ENCODE peak calls at places on chromosomes 3 and 15, in five cellular contexts. One of them, this sample, is unnamed. For H3K4me1, the result is how much of the 10 kb centered on the place peaks cover.

GRCh38 chr3:12486916-12487315 is 2.6 kb downstream of the TSEN2 start:
- DNase-seq in mammary epithelial cell: no peak
- DNase-seq in OCI-LY7: no peak
- DNase-seq in effector memory CD4-positive, alpha-beta T cell: no peak
- DNase-seq in SK-N-SH: no peak
- DNase-seq in this sample: no peak

GRCh38 chr3:18423401-18424212 is 1.5 kb downstream of the SATB1 start:
- DNase-seq in effector memory CD4-positive, alpha-beta T cell: no peak
- DNase-seq in OCI-LY7: peak
- DNase-seq in mammary epithelial cell: peak
- DNase-seq in SK-N-SH: peak
- DNase-seq in this sample: peak

GRCh38 chr3:152797751-152798432 is 37.0 kb upstream of the P2RY1 start:
- DNase-seq in effector memory CD4-positive, alpha-beta T cell: no peak
- DNase-seq in SK-N-SH: no peak
- DNase-seq in OCI-LY7: no peak
- DNase-seq in mammary epithelial cell: no peak
- DNase-seq in this sample: no peak

GRCh38 chr3:132083583-132084372 is 49.0 kb upstream of the CPNE4 start:
- DNase-seq in SK-N-SH: no peak
- DNase-seq in OCI-LY7: no peak
- DNase-seq in effector memory CD4-positive, alpha-beta T cell: no peak
- DNase-seq in mammary epithelial cell: peak
- DNase-seq in this sample: no peak

GRCh38 chr3:195847061-195847950 is 35.6 kb upstream of the MUC4 start:
- DNase-seq in mammary epithelial cell: no peak
- DNase-seq in SK-N-SH: no peak
- DNase-seq in effector memory CD4-positive, alpha-beta T cell: no peak
- DNase-seq in OCI-LY7: no peak
- DNase-seq in this sample: no peak

GRCh38 chr3:105899528-105899927 is 30.7 kb upstream of the CBLB start:
- DNase-seq in OCI-LY7: no peak
- DNase-seq in SK-N-SH: no peak
- DNase-seq in mammary epithelial cell: peak
- DNase-seq in effector memory CD4-positive, alpha-beta T cell: no peak
- DNase-seq in this sample: no peak

GRCh38 chr15:84398763-84399701 is 163.5 kb downstream of the GOLGA6L4 start:
- DNase-seq in mammary epithelial cell: no peak
- DNase-seq in OCI-LY7: no peak
- DNase-seq in effector memory CD4-positive, alpha-beta T cell: no peak
- DNase-seq in SK-N-SH: no peak
- DNase-seq in this sample: peak

GRCh38 chr3:34008191-34008590 is 209.8 kb downstream of the PDCD6IP start:
- DNase-seq in mammary epithelial cell: no peak
- DNase-seq in SK-N-SH: no peak
- DNase-seq in OCI-LY7: peak
- DNase-seq in effector memory CD4-positive, alpha-beta T cell: no peak
- DNase-seq in this sample: no peak

GRCh38 chr15:35680951-35681350 is 135.0 kb upstream of the DPH6 start:
- DNase-seq in SK-N-SH: no peak
- DNase-seq in OCI-LY7: no peak
- DNase-seq in mammary epithelial cell: no peak
- DNase-seq in effector memory CD4-positive, alpha-beta T cell: no peak
- DNase-seq in this sample: no peak

GRCh38 chr3:159852821-159853505 is 135.7 kb upstream of the IL12A start:
- DNase-seq in OCI-LY7: no peak
- DNase-seq in SK-N-SH: no peak
- DNase-seq in effector memory CD4-positive, alpha-beta T cell: no peak
- DNase-seq in mammary epithelial cell: peak
- DNase-seq in this sample: peak

GRCh38 chr3:105511031-105511430 is 144.3 kb downstream of the ALCAM start:
- DNase-seq in effector memory CD4-positive, alpha-beta T cell: no peak
- DNase-seq in OCI-LY7: no peak
- DNase-seq in SK-N-SH: no peak
- DNase-seq in mammary epithelial cell: no peak
- DNase-seq in this sample: no peak

DNA sequence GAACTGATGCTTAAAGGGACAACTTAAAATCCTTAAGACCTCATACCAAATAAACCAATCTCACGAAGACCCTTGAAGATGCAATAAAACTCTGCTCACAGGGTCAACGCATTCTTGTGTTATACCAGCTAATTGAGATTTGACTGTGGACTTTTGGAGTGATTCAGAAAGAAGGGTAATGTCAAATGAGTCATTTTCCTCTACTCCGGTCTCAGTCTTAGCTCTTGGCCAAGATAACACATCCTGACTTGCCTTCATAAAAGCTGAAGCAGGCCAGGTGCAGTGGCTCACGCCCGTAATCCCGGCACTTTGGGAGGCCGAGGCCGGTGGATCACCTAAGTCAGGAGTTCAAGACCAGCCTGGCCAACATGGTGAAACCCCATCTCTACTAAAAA is 3.8 kb downstream of the PKM start:
- DNase-seq in mammary epithelial cell: peak
- DNase-seq in SK-N-SH: no peak
- DNase-seq in OCI-LY7: peak
- DNase-seq in effector memory CD4-positive, alpha-beta T cell: no peak
- DNase-seq in this sample: no peak
- H3K4me1 ChIP-seq in mammary epithelial cell: half or more
- H3K4me1 ChIP-seq in SK-N-SH: under half
- H3K4me1 ChIP-seq in OCI-LY7: half or more
- H3K4me1 ChIP-seq in effector memory CD4-positive, alpha-beta T cell: under half
- H3K4me1 ChIP-seq in this sample: half or more

GRCh38 chr15:66755298-66756068 is 53.4 kb downstream of the SMAD6 start:
- DNase-seq in mammary epithelial cell: no peak
- DNase-seq in effector memory CD4-positive, alpha-beta T cell: no peak
- DNase-seq in OCI-LY7: no peak
- DNase-seq in SK-N-SH: no peak
- DNase-seq in this sample: no peak
- H3K4me1 ChIP-seq in mammary epithelial cell: under half
- H3K4me1 ChIP-seq in effector memory CD4-positive, alpha-beta T cell: under half
- H3K4me1 ChIP-seq in OCI-LY7: under half
- H3K4me1 ChIP-seq in SK-N-SH: under half
- H3K4me1 ChIP-seq in this sample: under half

GRCh38 chr15:67744331-67745058 is 80.8 kb upstream of the SKOR1 start:
- DNase-seq in SK-N-SH: no peak
- DNase-seq in mammary epithelial cell: no peak
- DNase-seq in effector memory CD4-positive, alpha-beta T cell: no peak
- DNase-seq in OCI-LY7: no peak
- DNase-seq in this sample: no peak
- H3K4me1 ChIP-seq in SK-N-SH: under half
- H3K4me1 ChIP-seq in mammary epithelial cell: under half
- H3K4me1 ChIP-seq in effector memory CD4-positive, alpha-beta T cell: under half
- H3K4me1 ChIP-seq in OCI-LY7: under half
- H3K4me1 ChIP-seq in this sample: under half

DNA sequence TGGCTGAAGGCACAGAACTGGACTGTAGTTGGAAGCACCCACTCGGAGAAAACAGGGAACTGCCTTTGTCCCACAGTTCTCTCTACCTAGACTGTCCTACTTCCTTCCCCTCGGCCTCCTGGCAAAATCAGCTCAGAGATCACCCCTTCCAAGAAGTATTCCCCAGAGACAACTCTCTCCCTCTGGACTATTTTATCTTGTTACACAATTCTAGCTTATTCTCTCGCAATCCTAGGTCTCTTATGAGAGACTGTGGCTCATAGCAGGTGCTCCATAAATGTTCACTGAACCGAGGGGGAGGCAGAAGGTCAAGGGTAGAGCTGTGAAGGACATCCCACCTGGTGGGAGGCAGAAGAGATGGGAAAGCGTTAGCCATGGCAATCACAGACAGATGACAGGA is 10.6 kb downstream of the HEG1 start:
- DNase-seq in SK-N-SH: no peak
- DNase-seq in OCI-LY7: no peak
- DNase-seq in mammary epithelial cell: no peak
- DNase-seq in effector memory CD4-positive, alpha-beta T cell: no peak
- DNase-seq in this sample: no peak
- H3K4me1 ChIP-seq in SK-N-SH: under half
- H3K4me1 ChIP-seq in OCI-LY7: under half
- H3K4me1 ChIP-seq in mammary epithelial cell: under half
- H3K4me1 ChIP-seq in effector memory CD4-positive, alpha-beta T cell: under half
- H3K4me1 ChIP-seq in this sample: under half

DNA sequence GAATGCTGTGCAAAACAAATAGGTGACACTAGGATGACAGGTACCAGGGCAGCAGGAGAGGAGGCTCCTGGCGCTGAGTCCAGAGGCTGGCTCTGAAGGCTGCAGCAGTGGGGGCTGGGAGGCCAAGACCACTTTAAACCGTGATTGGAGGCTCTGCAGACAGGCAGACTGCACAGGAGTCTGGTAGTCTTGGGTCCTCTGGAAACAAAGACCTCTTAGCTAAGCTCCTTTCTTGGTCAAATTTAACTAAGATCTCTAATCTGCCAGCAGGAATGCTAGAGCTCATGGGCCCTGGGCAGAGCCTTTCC is 4.4 kb upstream of the MUSTN1 start:
- DNase-seq in OCI-LY7: no peak
- DNase-seq in mammary epithelial cell: no peak
- DNase-seq in SK-N-SH: no peak
- DNase-seq in effector memory CD4-positive, alpha-beta T cell: no peak
- DNase-seq in this sample: no peak
- H3K4me1 ChIP-seq in OCI-LY7: under half
- H3K4me1 ChIP-seq in mammary epithelial cell: under half
- H3K4me1 ChIP-seq in SK-N-SH: under half
- H3K4me1 ChIP-seq in effector memory CD4-positive, alpha-beta T cell: under half
- H3K4me1 ChIP-seq in this sample: under half

GRCh38 chr15:38088971-38089370 is 154.5 kb downstream of the TMCO5A start:
- DNase-seq in effector memory CD4-positive, alpha-beta T cell: no peak
- DNase-seq in OCI-LY7: no peak
- DNase-seq in mammary epithelial cell: no peak
- DNase-seq in SK-N-SH: no peak
- DNase-seq in this sample: no peak
- H3K4me1 ChIP-seq in effector memory CD4-positive, alpha-beta T cell: under half
- H3K4me1 ChIP-seq in OCI-LY7: under half
- H3K4me1 ChIP-seq in mammary epithelial cell: under half
- H3K4me1 ChIP-seq in SK-N-SH: under half
- H3K4me1 ChIP-seq in this sample: under half

GRCh38 chr15:58522391-58522790 is 90.6 kb downstream of the LIPC start:
- DNase-seq in SK-N-SH: no peak
- DNase-seq in mammary epithelial cell: no peak
- DNase-seq in OCI-LY7: no peak
- DNase-seq in effector memory CD4-positive, alpha-beta T cell: no peak
- DNase-seq in this sample: no peak
- H3K4me1 ChIP-seq in SK-N-SH: under half
- H3K4me1 ChIP-seq in mammary epithelial cell: under half
- H3K4me1 ChIP-seq in OCI-LY7: under half
- H3K4me1 ChIP-seq in effector memory CD4-positive, alpha-beta T cell: under half
- H3K4me1 ChIP-seq in this sample: half or more

GRCh38 chr3:15342945-15343344 is 10.6 kb upstream of the SH3BP5 start:
- DNase-seq in SK-N-SH: no peak
- DNase-seq in mammary epithelial cell: no peak
- DNase-seq in effector memory CD4-positive, alpha-beta T cell: no peak
- DNase-seq in OCI-LY7: no peak
- DNase-seq in this sample: no peak
- H3K4me1 ChIP-seq in SK-N-SH: under half
- H3K4me1 ChIP-seq in mammary epithelial cell: under half
- H3K4me1 ChIP-seq in effector memory CD4-positive, alpha-beta T cell: under half
- H3K4me1 ChIP-seq in OCI-LY7: half or more
- H3K4me1 ChIP-seq in this sample: under half

This sample was measured in right atrium auricular region.